ENCODE peak calls at places on chromosomes 7 and 10, in eight cellular contexts. R is GM20000, A is fibroblast of mammary gland, P is transverse colon, T is glutamatergic neuron, C is nephron progenitor cell, N is brain microvascular endothelial cell, L is lower leg skin. W is an unnamed sample.

GRCh38 chr7:96401200-96401599 is 79.3 kb upstream of the SLC25A13 start:
- DNase-seq in R (no peak), A (no peak), P (no peak), T (no peak), C (no peak), N (no peak), L (no peak), W (no peak)

GRCh38 chr10:102779680-102780079 is 35.9 kb downstream of the WBP1L start:
- DNase-seq in R (no peak), A (peak), P (no peak), T (no peak), C (no peak), N (no peak), L (no peak), W (no peak)

GRCh38 chr10:35448687-35449662 is 112.7 kb downstream of the CCNY start:
- DNase-seq in R (no peak), A (no peak), P (no peak), T (no peak), C (no peak), N (no peak), L (no peak), W (no peak)

GRCh38 chr10:130470286-130470685 is 334.1 kb downstream of the GLRX3 start:
- DNase-seq in R (no peak), A (no peak), P (no peak), T (no peak), C (no peak), N (no peak), L (no peak), W (no peak)

GRCh38 chr7:92835851-92836488 is 403 bp downstream of the CDK6 start:
- DNase-seq in R (peak), A (no peak), P (peak), T (no peak), C (no peak), N (peak), L (no peak), W (peak)

GRCh38 chr10:95394161-95394880 is 103.5 kb upstream of the PDLIM1 start:
- DNase-seq in R (peak), A (peak), P (no peak), T (no peak), C (no peak), N (no peak), L (no peak), W (no peak)

GRCh38 chr10:129777687-129778086 is 186.4 kb downstream of the EBF3 start:
- DNase-seq in R (no peak), A (no peak), P (no peak), T (no peak), C (no peak), N (no peak), L (no peak), W (no peak)

GRCh38 chr10:59634102-59634501 is 75.5 kb downstream of the SLC16A9 start:
- DNase-seq in R (no peak), A (no peak), P (no peak), T (no peak), C (no peak), N (no peak), L (no peak), W (no peak)

GRCh38 chr10:32207544-32207943 is 139.4 kb downstream of the EPC1 start:
- DNase-seq in R (peak), A (peak), P (peak), T (peak), C (peak), N (peak), L (no peak), W (peak)

GRCh38 chr7:83550100-83550499 is 98.8 kb downstream of the SEMA3E start:
- DNase-seq in R (no peak), A (peak), P (no peak), T (no peak), C (no peak), N (peak), L (no peak), W (no peak)

GRCh38 chr7:34158754-34159153 is 253.4 kb downstream of the BMPER start:
- DNase-seq in R (no peak), A (no peak), P (no peak), T (no peak), C (no peak), N (no peak), L (no peak), W (no peak)

GRCh38 chr7:133688483-133689239 is 435.8 kb downstream of the EXOC4 start:
- DNase-seq in R (no peak), A (peak), P (no peak), T (no peak), C (no peak), N (no peak), L (no peak), W (no peak)

GRCh38 chr10:132223156-132223590 is 36.4 kb downstream of the DPYSL4 start:
- DNase-seq in R (peak), A (peak), P (peak), T (peak), C (peak), N (peak), L (peak), W (peak)
- TF ChIP-seq CTCF in R (peak), A (peak), P (peak), T (no peak), C (peak), N (peak), L (no peak), W (peak)

DNA sequence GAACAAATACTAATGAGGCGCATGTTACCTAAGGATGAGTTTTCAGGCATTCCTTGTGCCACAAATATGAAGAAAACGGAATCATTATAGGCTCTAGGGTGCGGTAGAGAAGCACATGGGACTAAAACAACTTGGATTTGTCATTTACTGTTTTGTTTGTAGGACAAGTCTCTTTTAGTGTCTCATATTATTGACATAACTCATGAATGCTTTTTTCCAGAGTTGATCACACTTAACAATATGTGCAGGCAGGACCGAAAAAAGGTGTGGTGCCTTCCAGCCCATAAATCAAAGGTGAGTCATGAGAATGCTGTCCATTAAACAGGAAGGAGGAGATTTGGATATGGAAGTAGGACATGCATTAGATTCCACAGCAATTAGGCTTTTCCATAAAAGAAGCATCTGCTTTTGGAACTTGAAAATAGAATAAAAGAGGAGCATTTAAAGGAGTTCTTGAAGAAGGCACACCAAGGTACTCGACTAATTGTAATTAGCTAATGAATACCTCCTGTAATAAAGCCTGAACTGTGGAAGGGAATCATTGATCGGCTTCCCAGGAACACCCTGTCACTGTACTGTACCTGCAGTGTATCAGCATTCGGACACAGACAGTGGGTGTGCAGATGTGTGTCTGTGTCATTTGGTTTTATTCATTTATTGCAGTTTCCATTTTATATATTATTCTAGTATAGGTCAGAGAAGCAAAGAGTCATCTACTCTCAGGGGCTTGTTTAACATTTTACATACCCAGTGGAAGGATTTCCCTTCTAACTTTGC is 119.7 kb upstream of the KLF14 start:
- DNase-seq in R (no peak), A (peak), P (no peak), T (no peak), C (no peak), N (no peak), L (no peak), W (no peak)
- TF ChIP-seq CTCF in R (no peak), A (peak), P (no peak), T (no peak), C (no peak), N (no peak), L (no peak), W (no peak)

DNA sequence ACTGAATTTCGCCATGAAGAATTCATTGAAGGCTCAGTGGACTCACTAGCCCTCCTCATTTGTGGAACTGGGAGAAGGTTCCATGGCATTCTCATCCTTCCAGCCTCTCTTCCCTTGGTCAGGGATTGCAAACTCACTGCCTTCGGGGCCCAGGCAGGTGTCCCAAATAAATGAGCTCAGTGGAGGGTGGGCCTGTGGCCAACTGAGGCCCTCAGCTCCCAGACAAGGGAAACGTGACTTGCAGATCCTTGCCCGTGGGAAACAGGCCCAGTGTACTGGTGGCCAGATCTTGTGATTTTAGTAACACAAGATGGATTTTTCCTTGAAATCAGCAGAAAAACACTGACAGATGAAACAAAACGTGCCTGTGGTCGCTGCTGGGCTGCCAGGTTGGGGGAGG is 168.7 kb upstream of the CTBP2 start:
- DNase-seq in R (no peak), A (no peak), P (no peak), T (no peak), C (no peak), N (no peak), L (no peak), W (no peak)
- TF ChIP-seq CTCF in R (no peak), A (no peak), P (no peak), T (no peak), C (no peak), N (no peak), L (no peak), W (no peak)

DNA sequence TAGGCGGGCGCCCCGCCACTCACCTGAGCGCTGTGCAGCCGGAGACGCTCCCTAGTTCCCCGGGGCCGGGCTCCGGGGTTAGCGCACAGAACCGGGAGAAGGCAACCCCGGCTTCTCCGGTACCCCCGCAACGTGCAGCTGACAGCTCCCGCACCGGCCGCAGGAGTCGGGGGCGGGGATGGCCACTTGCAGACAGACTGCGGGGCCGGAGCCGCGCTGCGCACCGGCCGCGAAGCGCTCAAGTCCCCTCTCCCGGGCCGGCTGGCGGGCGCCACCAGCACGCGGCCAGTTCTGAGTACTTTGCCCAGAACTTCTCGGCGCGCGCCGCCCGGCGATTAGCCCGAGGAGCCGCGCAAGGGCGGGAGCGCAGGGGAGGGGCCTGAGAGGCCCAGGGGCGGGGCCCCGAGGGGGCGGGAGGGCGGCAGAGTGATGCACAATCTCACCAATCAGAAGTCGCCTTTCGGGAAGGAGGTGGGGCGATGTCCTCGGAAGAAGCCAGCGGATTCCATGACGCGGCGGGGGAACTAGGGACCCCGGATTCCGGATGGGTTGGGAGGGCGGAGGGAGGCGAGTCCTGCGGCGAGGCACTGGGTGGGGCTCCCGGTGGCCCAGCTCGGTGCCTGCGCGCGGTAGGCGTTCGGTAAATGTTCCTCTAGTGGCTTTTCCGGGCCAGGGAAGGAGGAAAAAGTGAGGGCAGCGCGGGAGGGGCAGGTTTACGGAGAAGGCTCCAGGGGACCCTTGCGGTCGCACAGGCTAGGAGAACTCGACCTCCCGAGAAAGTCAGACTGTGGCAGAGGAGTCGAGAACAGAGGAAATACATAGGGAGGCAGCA is at the start of gene OSBPL3:
- DNase-seq in R (peak), A (peak), P (peak), T (peak), C (peak), N (peak), L (peak), W (peak)
- TF ChIP-seq CTCF in R (no peak), A (no peak), P (no peak), T (no peak), C (no peak), N (peak), L (no peak), W (peak)

GRCh38 chr7:88401009-88401623 is 94.4 kb upstream of the STEAP4 start:
- DNase-seq in R (peak), A (peak), P (no peak), T (no peak), C (no peak), N (no peak), L (no peak), W (no peak)
- TF ChIP-seq CTCF in R (peak), A (peak), P (peak), T (peak), C (peak), N (peak), L (no peak), W (no peak)

GRCh38 chr10:30188101-30188500 is 128.7 kb upstream of the JCAD start:
- DNase-seq in R (no peak), A (no peak), P (no peak), T (no peak), C (no peak), N (peak), L (no peak), W (no peak)

GRCh38 chr10:30184397-30185033 is 125.1 kb upstream of the JCAD start:
- DNase-seq in R (no peak), A (peak), P (no peak), T (no peak), C (no peak), N (no peak), L (no peak), W (no peak)

GRCh38 chr10:30185916-30186315 is 126.5 kb upstream of the JCAD start:
- DNase-seq in R (no peak), A (peak), P (no peak), T (no peak), C (no peak), N (peak), L (no peak), W (no peak)

GRCh38 chr10:30187010-30187409 is 127.6 kb upstream of the JCAD start:
- DNase-seq in R (no peak), A (no peak), P (no peak), T (no peak), C (no peak), N (no peak), L (no peak), W (no peak)

DNA sequence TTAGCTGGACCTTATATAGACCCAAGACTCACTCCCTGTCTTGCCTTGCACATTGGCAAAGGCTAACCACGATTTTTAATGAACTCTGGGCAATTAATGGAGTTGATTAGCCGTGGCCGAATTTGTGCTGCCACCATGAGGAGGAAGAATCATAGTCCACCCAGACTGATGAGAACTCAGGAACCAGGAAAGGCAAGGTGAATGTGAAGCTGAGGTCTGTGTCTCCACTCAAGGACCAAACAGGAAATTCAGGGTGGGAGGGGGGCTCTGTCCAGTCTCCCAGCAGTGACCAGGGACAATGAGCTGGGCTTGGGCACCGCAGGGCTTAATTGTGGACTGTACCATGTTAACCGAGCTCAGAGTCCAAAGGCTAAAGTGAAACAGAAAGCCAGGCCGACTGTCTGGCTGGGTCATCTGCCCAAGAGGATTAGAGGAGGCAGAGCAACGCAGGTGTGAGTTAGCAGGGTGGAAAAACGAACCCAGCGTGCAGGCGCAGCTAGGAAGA is 127.0 kb upstream of the JCAD start:
- DNase-seq in R (no peak), A (peak), P (peak), T (no peak), C (no peak), N (peak), L (no peak), W (no peak)
- TF ChIP-seq CTCF in R (no peak), A (peak), P (no peak), T (no peak), C (no peak), N (peak), L (no peak), W (no peak)

DNA sequence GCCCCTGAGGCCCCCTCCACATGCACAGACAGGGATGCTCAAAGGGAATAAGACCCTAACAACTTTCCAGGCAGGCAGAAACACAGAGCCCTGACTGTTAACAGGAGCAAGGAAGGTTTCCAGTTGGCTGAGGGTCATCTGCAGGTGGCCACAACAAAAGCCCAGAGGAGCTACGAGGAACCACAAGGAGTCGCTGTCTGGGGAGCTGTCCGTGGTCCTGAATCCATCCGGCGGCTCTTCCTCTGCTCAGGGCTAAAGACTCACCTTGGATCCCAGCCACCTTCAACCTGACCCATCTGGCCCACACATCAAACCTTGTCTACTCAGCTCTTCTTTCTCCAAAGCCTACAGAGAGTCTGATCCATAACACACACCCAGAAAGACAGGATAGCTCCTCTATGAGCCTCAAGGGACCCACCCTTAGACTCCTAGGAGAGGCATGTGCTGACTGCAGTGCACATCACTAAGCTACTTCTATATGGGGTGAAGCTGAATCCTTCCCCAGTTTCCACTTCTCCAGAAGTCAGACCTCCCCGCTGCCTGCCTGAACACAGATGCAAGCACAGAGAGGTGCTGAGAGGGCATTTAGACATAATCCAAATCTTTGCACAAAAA is 104.0 kb downstream of the SLIT1 start:
- DNase-seq in R (peak), A (peak), P (peak), T (peak), C (peak), N (peak), L (no peak), W (peak)
- TF ChIP-seq CTCF in R (peak), A (peak), P (peak), T (peak), C (peak), N (peak), L (no peak), W (peak)